ENCODE peak calls at places on chromosomes 12 and 14, in five cellular contexts. B, F, N, E and V are unnamed samples.

GRCh38 chr12:130827432-130827831 is 11.6 kb downstream of the STX2 start:
- DNase-seq in B (no peak), F (no peak), N (no peak), E (no peak), V (no peak)

GRCh38 chr14:89902876-89903275 is 51.7 kb downstream of the EFCAB11 start:
- DNase-seq in B (no peak), F (no peak), N (no peak), E (no peak), V (no peak)

GRCh38 chr14:99192823-99193222 is 79.2 kb downstream of the BCL11B start:
- DNase-seq in B (no peak), F (no peak), N (no peak), E (no peak), V (no peak)

GRCh38 chr12:59317598-59317997 is 278.2 kb upstream of the SLC16A7 start:
- DNase-seq in B (no peak), F (no peak), N (no peak), E (no peak), V (no peak)

GRCh38 chr14:50242566-50243288 is 11.3 kb upstream of the SOS2 start:
- DNase-seq in B (no peak), F (no peak), N (no peak), E (no peak), V (no peak)

GRCh38 chr12:51721281-51721940 is 127.1 kb downstream of the FIGNL2 start:
- DNase-seq in B (peak; percentile 71), F (peak; percentile 31), N (no peak), E (peak; percentile 65), V (peak; percentile 6)

GRCh38 chr12:5177731-5178130 is 134.1 kb downstream of the KCNA5 start:
- DNase-seq in B (no peak), F (no peak), N (no peak), E (no peak), V (no peak)

GRCh38 chr12:69435644-69436043 is 34.5 kb upstream of the FRS2 start:
- DNase-seq in B (no peak), F (no peak), N (no peak), E (no peak), V (no peak)

GRCh38 chr12:21843795-21844194 is 69.3 kb upstream of the KCNJ8 start:
- DNase-seq in B (no peak), F (no peak), N (no peak), E (no peak), V (no peak)

GRCh38 chr14:69741055-69741454 is 25.9 kb upstream of the SRSF5 start:
- DNase-seq in B (no peak), F (no peak), N (no peak), E (no peak), V (no peak)

GRCh38 chr12:109609256-109609821 is 35.7 kb downstream of the MVK start:
- DNase-seq in B (no peak), F (no peak), N (no peak), E (no peak), V (no peak)

GRCh38 chr12:54392485-54393349 is 8.2 kb upstream of the ZNF385A start:
- DNase-seq in B (no peak), F (no peak), N (no peak), E (no peak), V (no peak)

GRCh38 chr12:103799504-103800251 is 41.4 kb downstream of the NT5DC3 start:
- DNase-seq in B (no peak), F (no peak), N (no peak), E (no peak), V (no peak)

GRCh38 chr12:63149884-63150254 is 1.1 kb downstream of the AVPR1A start:
- DNase-seq in B (no peak), F (peak; percentile 7), N (no peak), E (no peak), V (no peak)

GRCh38 chr12:3135522-3136461 is 58.6 kb downstream of the TSPAN9 start:
- DNase-seq in B (peak; percentile 82), F (peak; percentile 52), N (peak; percentile 45), E (peak; percentile 49), V (peak; percentile 40)